ENCODE peak calls at places on chromosomes 12 and 14, in five cellular contexts. One of them, this sample, is unnamed.
A peak's percentile ranks its signal among the peaks of the same experiment; 100 is the strongest.

GRCh38 chr12:10067942-10068341 is 30.8 kb downstream of the CLEC1A start:
- DNase-seq in prostate gland: no peak
- DNase-seq in CD8-positive, alpha-beta T cell: no peak
- DNase-seq in tibial nerve: no peak
- DNase-seq in naive thymus-derived CD4-positive, alpha-beta T cell: no peak
- DNase-seq in this sample: no peak

GRCh38 chr14:101444116-101444515 is 117.2 kb upstream of the DIO3 start:
- DNase-seq in prostate gland: no peak
- DNase-seq in CD8-positive, alpha-beta T cell: no peak
- DNase-seq in tibial nerve: no peak
- DNase-seq in naive thymus-derived CD4-positive, alpha-beta T cell: no peak
- DNase-seq in this sample: no peak

GRCh38 chr12:108772247-108772646 is 40.9 kb upstream of the CORO1C start:
- DNase-seq in prostate gland: no peak
- DNase-seq in CD8-positive, alpha-beta T cell: no peak
- DNase-seq in tibial nerve: no peak
- DNase-seq in naive thymus-derived CD4-positive, alpha-beta T cell: no peak
- DNase-seq in this sample: no peak

GRCh38 chr12:63150255-63151060 is 543 bp downstream of the AVPR1A start:
- DNase-seq in prostate gland: no peak
- DNase-seq in CD8-positive, alpha-beta T cell: no peak
- DNase-seq in tibial nerve: no peak
- DNase-seq in naive thymus-derived CD4-positive, alpha-beta T cell: no peak
- DNase-seq in this sample: no peak

GRCh38 chr12:81644503-81644902 is 114.6 kb downstream of the PPFIA2 start:
- DNase-seq in prostate gland: no peak
- DNase-seq in CD8-positive, alpha-beta T cell: no peak
- DNase-seq in tibial nerve: no peak
- DNase-seq in naive thymus-derived CD4-positive, alpha-beta T cell: peak; percentile 37
- DNase-seq in this sample: no peak

GRCh38 chr12:122031342-122032216 is 9.9 kb downstream of the BCL7A start:
- DNase-seq in prostate gland: no peak
- DNase-seq in CD8-positive, alpha-beta T cell: peak; percentile 22
- DNase-seq in tibial nerve: peak; percentile 20
- DNase-seq in naive thymus-derived CD4-positive, alpha-beta T cell: peak; percentile 41
- DNase-seq in this sample: peak; percentile 27

GRCh38 chr12:123006977-123007376 is 26.5 kb downstream of the ARL6IP4 start:
- DNase-seq in prostate gland: no peak
- DNase-seq in CD8-positive, alpha-beta T cell: no peak
- DNase-seq in tibial nerve: no peak
- DNase-seq in naive thymus-derived CD4-positive, alpha-beta T cell: no peak
- DNase-seq in this sample: no peak

GRCh38 chr14:73782623-73783022 is 68.4 kb upstream of the PNMA1 start:
- DNase-seq in prostate gland: no peak
- DNase-seq in CD8-positive, alpha-beta T cell: no peak
- DNase-seq in tibial nerve: no peak
- DNase-seq in naive thymus-derived CD4-positive, alpha-beta T cell: no peak
- DNase-seq in this sample: no peak

GRCh38 chr14:93958567-93959238 is 17.7 kb downstream of the ASB2 start:
- DNase-seq in prostate gland: no peak
- DNase-seq in CD8-positive, alpha-beta T cell: no peak
- DNase-seq in tibial nerve: no peak
- DNase-seq in naive thymus-derived CD4-positive, alpha-beta T cell: no peak
- DNase-seq in this sample: no peak

GRCh38 chr12:61854902-61855301 is 405.3 kb upstream of the USP15 start:
- DNase-seq in prostate gland: no peak
- DNase-seq in CD8-positive, alpha-beta T cell: no peak
- DNase-seq in tibial nerve: no peak
- DNase-seq in naive thymus-derived CD4-positive, alpha-beta T cell: no peak
- DNase-seq in this sample: no peak

GRCh38 chr12:105748806-105749600 is 389.8 kb downstream of the NUAK1 start:
- DNase-seq in prostate gland: peak; percentile 20
- DNase-seq in CD8-positive, alpha-beta T cell: no peak
- DNase-seq in tibial nerve: peak; percentile 12
- DNase-seq in naive thymus-derived CD4-positive, alpha-beta T cell: no peak
- DNase-seq in this sample: no peak
- H3K4me1 ChIP-seq in prostate gland: no peaks in the 10 kb centered on the region
- H3K4me1 ChIP-seq in CD8-positive, alpha-beta T cell: no peaks in the 10 kb centered on the region
- H3K4me1 ChIP-seq in tibial nerve: peaks cover 8% of the 10 kb centered on the region
- H3K4me1 ChIP-seq in naive thymus-derived CD4-positive, alpha-beta T cell: no peaks in the 10 kb centered on the region
- H3K4me1 ChIP-seq in this sample: no peaks in the 10 kb centered on the region

GRCh38 chr12:124898200-124898950 is 16.1 kb downstream of the UBC start:
- DNase-seq in prostate gland: peak; percentile 40
- DNase-seq in CD8-positive, alpha-beta T cell: peak; percentile 59
- DNase-seq in tibial nerve: peak; percentile 46
- DNase-seq in naive thymus-derived CD4-positive, alpha-beta T cell: peak; percentile 73
- DNase-seq in this sample: peak; percentile 69

GRCh38 chr12:124896461-124896860 is 18.0 kb downstream of the UBC start:
- DNase-seq in prostate gland: no peak
- DNase-seq in CD8-positive, alpha-beta T cell: no peak
- DNase-seq in tibial nerve: no peak
- DNase-seq in naive thymus-derived CD4-positive, alpha-beta T cell: no peak
- DNase-seq in this sample: no peak

GRCh38 chr12:124888203-124888602 is 24.5 kb upstream of the SCARB1 start:
- DNase-seq in prostate gland: no peak
- DNase-seq in CD8-positive, alpha-beta T cell: no peak
- DNase-seq in tibial nerve: no peak
- DNase-seq in naive thymus-derived CD4-positive, alpha-beta T cell: no peak
- DNase-seq in this sample: no peak

GRCh38 chr12:124893792-124894516 is 20.5 kb downstream of the UBC start:
- DNase-seq in prostate gland: no peak
- DNase-seq in CD8-positive, alpha-beta T cell: no peak
- DNase-seq in tibial nerve: no peak
- DNase-seq in naive thymus-derived CD4-positive, alpha-beta T cell: no peak
- DNase-seq in this sample: no peak
- H3K27ac ChIP-seq in prostate gland: no peak overlapping the region
- H3K27ac ChIP-seq in CD8-positive, alpha-beta T cell: no peak overlapping the region
- H3K27ac ChIP-seq in tibial nerve: no peak overlapping the region
- H3K27ac ChIP-seq in naive thymus-derived CD4-positive, alpha-beta T cell: no peak overlapping the region
- H3K27ac ChIP-seq in this sample: no peak overlapping the region

GRCh38 chr14:20623798-20624197 is 17.7 kb downstream of the OR6S1 start:
- DNase-seq in prostate gland: no peak
- DNase-seq in CD8-positive, alpha-beta T cell: no peak
- DNase-seq in tibial nerve: no peak
- DNase-seq in naive thymus-derived CD4-positive, alpha-beta T cell: no peak
- DNase-seq in this sample: no peak
- H3K27me3 ChIP-seq in prostate gland: no peaks in the 10 kb centered on the region
- H3K27me3 ChIP-seq in CD8-positive, alpha-beta T cell: no peaks in the 10 kb centered on the region
- H3K27me3 ChIP-seq in tibial nerve: no peaks in the 10 kb centered on the region
- H3K27me3 ChIP-seq in naive thymus-derived CD4-positive, alpha-beta T cell: no peaks in the 10 kb centered on the region
- H3K27me3 ChIP-seq in this sample: no peaks in the 10 kb centered on the region

GRCh38 chr12:50573271-50573670 is 68.5 kb downstream of the DIP2B start:
- DNase-seq in prostate gland: no peak
- DNase-seq in CD8-positive, alpha-beta T cell: no peak
- DNase-seq in tibial nerve: no peak
- DNase-seq in naive thymus-derived CD4-positive, alpha-beta T cell: no peak
- DNase-seq in this sample: no peak
- H3K4me1 ChIP-seq in prostate gland: no peaks in the 10 kb centered on the region
- H3K4me1 ChIP-seq in CD8-positive, alpha-beta T cell: peaks cover 2% of the 10 kb centered on the region
- H3K4me1 ChIP-seq in tibial nerve: peaks cover 42% of the 10 kb centered on the region
- H3K4me1 ChIP-seq in naive thymus-derived CD4-positive, alpha-beta T cell: peaks cover 11% of the 10 kb centered on the region
- H3K4me1 ChIP-seq in this sample: peaks cover 1% of the 10 kb centered on the region